ENCODE peak calls at places on chromosomes 5 and 9, in ten cellular contexts. One of them, this sample, is unnamed.

GRCh38 chr5:174760721-174761120 is 36.3 kb downstream of the MSX2 start:
- DNase-seq in brain microvascular endothelial cell: no peak
- DNase-seq in spleen: no peak
- DNase-seq in HCT116: no peak
- DNase-seq in pancreas: no peak
- DNase-seq in fibroblast of lung: no peak
- DNase-seq in HL-60: no peak
- DNase-seq in mesenchymal stem cell: no peak
- DNase-seq in transverse colon: no peak
- DNase-seq in effector memory CD4-positive, alpha-beta T cell: no peak
- DNase-seq in this sample: no peak

GRCh38 chr9:86201474-86202337 is 57.8 kb downstream of the C9orf153 start:
- DNase-seq in brain microvascular endothelial cell: no peak
- DNase-seq in spleen: no peak
- DNase-seq in HCT116: no peak
- DNase-seq in pancreas: no peak
- DNase-seq in fibroblast of lung: no peak
- DNase-seq in HL-60: no peak
- DNase-seq in mesenchymal stem cell: no peak
- DNase-seq in transverse colon: no peak
- DNase-seq in effector memory CD4-positive, alpha-beta T cell: no peak
- DNase-seq in this sample: no peak

GRCh38 chr9:130922815-130923610 is 16.0 kb downstream of the FIBCD1 start:
- DNase-seq in brain microvascular endothelial cell: no peak
- DNase-seq in spleen: no peak
- DNase-seq in HCT116: no peak
- DNase-seq in pancreas: no peak
- DNase-seq in fibroblast of lung: no peak
- DNase-seq in HL-60: no peak
- DNase-seq in mesenchymal stem cell: no peak
- DNase-seq in transverse colon: no peak
- DNase-seq in effector memory CD4-positive, alpha-beta T cell: no peak
- DNase-seq in this sample: no peak

GRCh38 chr9:99162759-99163364 is 57.9 kb downstream of the TGFBR1 start:
- DNase-seq in brain microvascular endothelial cell: no peak
- DNase-seq in spleen: no peak
- DNase-seq in HCT116: peak
- DNase-seq in pancreas: no peak
- DNase-seq in fibroblast of lung: peak
- DNase-seq in HL-60: no peak
- DNase-seq in mesenchymal stem cell: peak
- DNase-seq in transverse colon: no peak
- DNase-seq in effector memory CD4-positive, alpha-beta T cell: no peak
- DNase-seq in this sample: peak

GRCh38 chr5:153222956-153223355 is 267.5 kb upstream of the GRIA1 start:
- DNase-seq in brain microvascular endothelial cell: peak
- DNase-seq in spleen: no peak
- DNase-seq in HCT116: no peak
- DNase-seq in pancreas: no peak
- DNase-seq in fibroblast of lung: peak
- DNase-seq in HL-60: no peak
- DNase-seq in mesenchymal stem cell: peak
- DNase-seq in transverse colon: no peak
- DNase-seq in effector memory CD4-positive, alpha-beta T cell: no peak
- DNase-seq in this sample: no peak

GRCh38 chr9:96885424-96885823 is 31.1 kb upstream of the ZNF782 start:
- DNase-seq in brain microvascular endothelial cell: no peak
- DNase-seq in spleen: no peak
- DNase-seq in HCT116: no peak
- DNase-seq in pancreas: no peak
- DNase-seq in fibroblast of lung: no peak
- DNase-seq in HL-60: no peak
- DNase-seq in mesenchymal stem cell: no peak
- DNase-seq in transverse colon: no peak
- DNase-seq in effector memory CD4-positive, alpha-beta T cell: no peak
- DNase-seq in this sample: no peak

GRCh38 chr5:133565993-133566392 is 46.3 kb downstream of the FSTL4 start:
- DNase-seq in brain microvascular endothelial cell: peak
- DNase-seq in spleen: no peak
- DNase-seq in HCT116: no peak
- DNase-seq in pancreas: no peak
- DNase-seq in fibroblast of lung: peak
- DNase-seq in HL-60: no peak
- DNase-seq in mesenchymal stem cell: peak
- DNase-seq in transverse colon: no peak
- DNase-seq in effector memory CD4-positive, alpha-beta T cell: no peak
- DNase-seq in this sample: peak

GRCh38 chr5:133779828-133780475 is 167.6 kb upstream of the FSTL4 start:
- DNase-seq in brain microvascular endothelial cell: no peak
- DNase-seq in spleen: no peak
- DNase-seq in HCT116: no peak
- DNase-seq in pancreas: no peak
- DNase-seq in fibroblast of lung: no peak
- DNase-seq in HL-60: no peak
- DNase-seq in mesenchymal stem cell: no peak
- DNase-seq in transverse colon: no peak
- DNase-seq in effector memory CD4-positive, alpha-beta T cell: no peak
- DNase-seq in this sample: no peak

GRCh38 chr5:109327572-109327971 is 82.2 kb downstream of the PJA2 start:
- DNase-seq in brain microvascular endothelial cell: no peak
- DNase-seq in spleen: no peak
- DNase-seq in HCT116: no peak
- DNase-seq in pancreas: no peak
- DNase-seq in fibroblast of lung: no peak
- DNase-seq in HL-60: no peak
- DNase-seq in mesenchymal stem cell: no peak
- DNase-seq in transverse colon: no peak
- DNase-seq in effector memory CD4-positive, alpha-beta T cell: no peak
- DNase-seq in this sample: no peak

GRCh38 chr5:60092671-60093422 is 199.3 kb upstream of the PDE4D start:
- DNase-seq in brain microvascular endothelial cell: peak
- DNase-seq in spleen: no peak
- DNase-seq in HCT116: no peak
- DNase-seq in pancreas: no peak
- DNase-seq in fibroblast of lung: peak
- DNase-seq in HL-60: no peak
- DNase-seq in mesenchymal stem cell: peak
- DNase-seq in transverse colon: no peak
- DNase-seq in effector memory CD4-positive, alpha-beta T cell: no peak
- DNase-seq in this sample: no peak

GRCh38 chr9:127185931-127186781 is 63.7 kb upstream of the ANGPTL2 start:
- DNase-seq in brain microvascular endothelial cell: peak
- DNase-seq in spleen: peak
- DNase-seq in HCT116: no peak
- DNase-seq in pancreas: peak
- DNase-seq in fibroblast of lung: peak
- DNase-seq in HL-60: no peak
- DNase-seq in mesenchymal stem cell: peak
- DNase-seq in transverse colon: peak
- DNase-seq in effector memory CD4-positive, alpha-beta T cell: no peak
- DNase-seq in this sample: no peak

GRCh38 chr5:157473383-157474370 is 13.7 kb downstream of the NIPAL4 start:
- DNase-seq in brain microvascular endothelial cell: peak
- DNase-seq in spleen: no peak
- DNase-seq in HCT116: no peak
- DNase-seq in pancreas: no peak
- DNase-seq in fibroblast of lung: peak
- DNase-seq in HL-60: no peak
- DNase-seq in mesenchymal stem cell: peak
- DNase-seq in transverse colon: no peak
- DNase-seq in effector memory CD4-positive, alpha-beta T cell: no peak
- DNase-seq in this sample: no peak

GRCh38 chr5:108521011-108521700 is 139.3 kb upstream of the FBXL17 start:
- DNase-seq in brain microvascular endothelial cell: no peak
- DNase-seq in spleen: no peak
- DNase-seq in HCT116: no peak
- DNase-seq in pancreas: no peak
- DNase-seq in fibroblast of lung: no peak
- DNase-seq in HL-60: no peak
- DNase-seq in mesenchymal stem cell: peak
- DNase-seq in transverse colon: no peak
- DNase-seq in effector memory CD4-positive, alpha-beta T cell: no peak
- DNase-seq in this sample: no peak

GRCh38 chr5:98763001-98763630 is 10.3 kb upstream of the RGMB start:
- DNase-seq in brain microvascular endothelial cell: peak
- DNase-seq in spleen: no peak
- DNase-seq in HCT116: no peak
- DNase-seq in pancreas: no peak
- DNase-seq in fibroblast of lung: peak
- DNase-seq in HL-60: no peak
- DNase-seq in mesenchymal stem cell: peak
- DNase-seq in transverse colon: no peak
- DNase-seq in effector memory CD4-positive, alpha-beta T cell: no peak
- DNase-seq in this sample: no peak

GRCh38 chr5:68502531-68502930 is 287.0 kb downstream of the PIK3R1 start:
- DNase-seq in brain microvascular endothelial cell: no peak
- DNase-seq in spleen: no peak
- DNase-seq in HCT116: no peak
- DNase-seq in pancreas: no peak
- DNase-seq in fibroblast of lung: no peak
- DNase-seq in HL-60: no peak
- DNase-seq in mesenchymal stem cell: no peak
- DNase-seq in transverse colon: no peak
- DNase-seq in effector memory CD4-positive, alpha-beta T cell: no peak
- DNase-seq in this sample: no peak

DNA sequence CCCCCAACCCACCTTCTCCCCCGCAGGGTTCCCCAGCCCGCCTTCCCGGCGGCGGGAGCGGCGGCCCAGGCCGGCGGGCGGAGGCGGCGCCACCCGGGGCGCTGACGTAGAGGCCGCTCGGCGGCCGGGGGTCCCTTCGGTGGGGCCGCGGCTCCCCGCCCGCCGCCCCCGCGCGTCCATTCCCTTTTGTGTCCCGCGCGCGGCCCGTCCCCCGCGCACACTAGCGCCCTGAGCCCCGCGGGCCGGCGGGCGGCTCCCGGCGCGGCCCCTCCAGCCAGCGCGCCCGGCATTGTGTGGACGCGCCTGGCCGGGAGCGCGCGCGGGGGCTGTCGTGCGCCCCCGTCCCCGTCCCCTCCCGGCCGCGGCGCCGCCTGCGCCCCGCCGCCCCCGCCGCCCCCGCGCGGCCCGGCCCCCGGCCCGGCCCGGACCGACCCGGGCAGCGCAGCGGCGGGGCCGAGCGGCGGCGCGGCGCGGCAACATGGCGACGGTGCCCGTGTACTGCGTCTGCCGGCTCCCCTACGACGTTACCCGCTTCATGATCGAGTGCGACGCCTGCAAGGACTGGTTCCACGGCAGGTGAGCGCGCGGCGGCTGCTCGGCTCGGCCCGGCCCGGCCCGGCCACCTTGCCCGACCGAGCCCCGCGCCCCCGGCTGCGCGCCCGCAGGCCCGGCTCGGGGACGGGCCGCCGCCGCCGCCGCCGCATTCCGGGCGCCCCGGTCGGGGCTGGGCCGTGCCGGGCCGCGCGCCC is at the start of gene PHF2:
- DNase-seq in brain microvascular endothelial cell: no peak
- DNase-seq in spleen: peak
- DNase-seq in HCT116: no peak
- DNase-seq in pancreas: no peak
- DNase-seq in fibroblast of lung: no peak
- DNase-seq in HL-60: no peak
- DNase-seq in mesenchymal stem cell: peak
- DNase-seq in transverse colon: no peak
- DNase-seq in effector memory CD4-positive, alpha-beta T cell: no peak
- DNase-seq in this sample: peak
- H3K27ac ChIP-seq in brain microvascular endothelial cell: peak
- H3K27ac ChIP-seq in spleen: peak
- H3K27ac ChIP-seq in HCT116: peak
- H3K27ac ChIP-seq in pancreas: peak
- H3K27ac ChIP-seq in fibroblast of lung: peak
- H3K27ac ChIP-seq in HL-60: peak
- H3K27ac ChIP-seq in mesenchymal stem cell: no peak
- H3K27ac ChIP-seq in transverse colon: peak
- H3K27ac ChIP-seq in effector memory CD4-positive, alpha-beta T cell: peak
- H3K27ac ChIP-seq in this sample: peak

DNA sequence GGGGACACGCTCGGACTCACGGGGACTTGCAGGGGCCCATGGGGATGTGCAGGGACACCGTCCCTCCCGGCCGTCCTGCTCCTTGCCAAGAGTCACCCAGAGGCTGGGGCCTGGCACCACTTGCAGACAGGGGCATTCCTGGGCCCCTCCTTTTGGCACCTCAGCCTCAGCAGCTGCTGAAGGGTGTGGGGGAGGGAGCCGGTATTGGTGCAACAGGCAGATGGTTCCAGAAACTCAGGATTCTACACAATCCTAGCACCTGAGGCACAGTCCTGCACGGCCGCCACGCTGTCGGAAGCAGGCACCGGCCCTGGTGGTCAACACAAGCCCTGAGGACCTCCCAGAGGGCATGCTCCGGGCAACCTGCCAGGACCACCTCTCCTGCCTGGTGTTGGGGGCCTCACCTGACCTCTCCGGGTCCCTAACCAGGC is 19.3 kb upstream of the SLC12A7 start:
- DNase-seq in brain microvascular endothelial cell: no peak
- DNase-seq in spleen: no peak
- DNase-seq in HCT116: no peak
- DNase-seq in pancreas: no peak
- DNase-seq in fibroblast of lung: no peak
- DNase-seq in HL-60: no peak
- DNase-seq in mesenchymal stem cell: no peak
- DNase-seq in transverse colon: no peak
- DNase-seq in effector memory CD4-positive, alpha-beta T cell: no peak
- DNase-seq in this sample: no peak
- H3K27ac ChIP-seq in brain microvascular endothelial cell: no peak
- H3K27ac ChIP-seq in spleen: no peak
- H3K27ac ChIP-seq in HCT116: no peak
- H3K27ac ChIP-seq in pancreas: peak
- H3K27ac ChIP-seq in fibroblast of lung: no peak
- H3K27ac ChIP-seq in HL-60: no peak
- H3K27ac ChIP-seq in mesenchymal stem cell: no peak
- H3K27ac ChIP-seq in transverse colon: peak
- H3K27ac ChIP-seq in effector memory CD4-positive, alpha-beta T cell: no peak
- H3K27ac ChIP-seq in this sample: no peak

DNA sequence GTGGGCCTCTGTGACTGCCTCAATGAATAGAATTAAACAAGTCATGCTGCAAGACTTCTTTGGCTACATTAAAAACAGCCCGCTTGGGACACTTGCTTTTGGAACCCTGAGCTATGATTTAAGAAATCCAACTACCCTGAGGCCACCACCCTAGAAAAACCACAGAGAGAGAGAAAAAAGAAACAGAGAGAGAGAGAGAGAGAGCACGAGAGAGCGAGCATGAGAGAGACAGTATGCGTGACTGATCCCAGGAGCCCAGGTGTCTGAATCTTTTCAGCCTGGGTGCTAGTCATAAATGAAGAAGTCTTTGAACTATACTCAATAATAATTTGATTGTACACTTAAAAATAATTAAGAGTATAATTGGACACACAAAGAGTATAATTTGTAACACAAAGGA is 123.1 kb upstream of the FREM1 start:
- DNase-seq in brain microvascular endothelial cell: no peak
- DNase-seq in spleen: no peak
- DNase-seq in HCT116: no peak
- DNase-seq in pancreas: no peak
- DNase-seq in fibroblast of lung: no peak
- DNase-seq in HL-60: no peak
- DNase-seq in mesenchymal stem cell: no peak
- DNase-seq in transverse colon: no peak
- DNase-seq in effector memory CD4-positive, alpha-beta T cell: no peak
- DNase-seq in this sample: no peak
- H3K27ac ChIP-seq in brain microvascular endothelial cell: no peak
- H3K27ac ChIP-seq in spleen: no peak
- H3K27ac ChIP-seq in HCT116: no peak
- H3K27ac ChIP-seq in pancreas: no peak
- H3K27ac ChIP-seq in fibroblast of lung: no peak
- H3K27ac ChIP-seq in HL-60: no peak
- H3K27ac ChIP-seq in mesenchymal stem cell: no peak
- H3K27ac ChIP-seq in transverse colon: no peak
- H3K27ac ChIP-seq in effector memory CD4-positive, alpha-beta T cell: no peak
- H3K27ac ChIP-seq in this sample: no peak

GRCh38 chr5:149895416-149896345 is 48.9 kb downstream of the PDE6A start:
- DNase-seq in brain microvascular endothelial cell: no peak
- DNase-seq in spleen: no peak
- DNase-seq in HCT116: no peak
- DNase-seq in pancreas: no peak
- DNase-seq in fibroblast of lung: peak
- DNase-seq in HL-60: no peak
- DNase-seq in mesenchymal stem cell: peak
- DNase-seq in transverse colon: no peak
- DNase-seq in effector memory CD4-positive, alpha-beta T cell: no peak
- DNase-seq in this sample: no peak
- H3K27ac ChIP-seq in brain microvascular endothelial cell: no peak
- H3K27ac ChIP-seq in spleen: no peak
- H3K27ac ChIP-seq in HCT116: no peak
- H3K27ac ChIP-seq in pancreas: no peak
- H3K27ac ChIP-seq in fibroblast of lung: no peak
- H3K27ac ChIP-seq in HL-60: no peak
- H3K27ac ChIP-seq in mesenchymal stem cell: no peak
- H3K27ac ChIP-seq in transverse colon: no peak
- H3K27ac ChIP-seq in effector memory CD4-positive, alpha-beta T cell: no peak
- H3K27ac ChIP-seq in this sample: no peak